ENCODE peak calls at places on chromosomes 12 and 14, in six cellular contexts. K, S, U, N, L and R are unnamed samples.

GRCh38 chr14:104977681-104978647 is at the start of gene AHNAK2:
- DNase-seq in K (peak), S (peak), U (no peak), N (peak), L (peak), R (peak)

GRCh38 chr14:105904379-105904778 is 378.0 kb downstream of the TMEM121 start:
- DNase-seq in K (no peak), S (no peak), U (no peak), N (no peak), L (no peak), R (no peak)

GRCh38 chr14:54784060-54784459 is 118.6 kb downstream of the GCH1 start:
- DNase-seq in K (no peak), S (no peak), U (no peak), N (no peak), L (no peak), R (no peak)

GRCh38 chr12:26121841-26122680 is 2.8 kb downstream of the BHLHE41 start:
- DNase-seq in K (peak), S (peak), U (no peak), N (peak), L (peak), R (peak)

GRCh38 chr12:28961948-28962384 is 187.1 kb upstream of the FAR2 start:
- DNase-seq in K (no peak), S (no peak), U (no peak), N (no peak), L (no peak), R (no peak)

GRCh38 chr14:62943202-62943601 is 102.1 kb downstream of the KCNH5 start:
- DNase-seq in K (no peak), S (no peak), U (no peak), N (no peak), L (no peak), R (no peak)

GRCh38 chr14:94770251-94770749 is 387 bp upstream of the GSC start:
- DNase-seq in K (no peak), S (no peak), U (no peak), N (no peak), L (no peak), R (no peak)

GRCh38 chr14:65704850-65705249 is 292.3 kb downstream of the FUT8 start:
- DNase-seq in K (no peak), S (no peak), U (no peak), N (no peak), L (no peak), R (peak)

GRCh38 chr14:69671365-69672050 is 60.1 kb downstream of the SUSD6 start:
- DNase-seq in K (no peak), S (peak), U (no peak), N (no peak), L (no peak), R (no peak)

GRCh38 chr12:127781336-127781735 is 485.6 kb upstream of the TMEM132C start:
- DNase-seq in K (no peak), S (peak), U (no peak), N (no peak), L (no peak), R (no peak)

GRCh38 chr14:100581228-100582145 is 5.7 kb downstream of the BEGAIN start:
- DNase-seq in K (no peak), S (no peak), U (no peak), N (no peak), L (no peak), R (no peak)

GRCh38 chr14:98957211-98958047 is 314.6 kb downstream of the BCL11B start:
- DNase-seq in K (peak), S (no peak), U (peak), N (no peak), L (no peak), R (no peak)

GRCh38 chr12:86389949-86390348 is 133.8 kb upstream of the MGAT4C start:
- DNase-seq in K (no peak), S (no peak), U (no peak), N (no peak), L (no peak), R (no peak)

GRCh38 chr12:116324684-116325664 is 47.5 kb upstream of the MED13L start:
- DNase-seq in K (no peak), S (no peak), U (no peak), N (no peak), L (peak), R (peak)

GRCh38 chr14:60169722-60170121 is 4.5 kb upstream of the DHRS7 start:
- DNase-seq in K (no peak), S (no peak), U (no peak), N (no peak), L (no peak), R (no peak)

GRCh38 chr12:94143444-94143843 is 4.9 kb upstream of the PLXNC1 start:
- DNase-seq in K (no peak), S (no peak), U (no peak), N (no peak), L (no peak), R (no peak)

GRCh38 chr12:116298578-116298977 is 21.1 kb upstream of the MED13L start:
- DNase-seq in K (no peak), S (no peak), U (no peak), N (no peak), L (no peak), R (no peak)

GRCh38 chr12:126856958-126857357 is 1410.0 kb upstream of the TMEM132C start:
- DNase-seq in K (no peak), S (no peak), U (no peak), N (no peak), L (no peak), R (no peak)

GRCh38 chr12:108826807-108827721 is 30.3 kb downstream of the SSH1 start:
- DNase-seq in K (no peak), S (no peak), U (no peak), N (no peak), L (no peak), R (no peak)

GRCh38 chr12:47378222-47378582 is 298.4 kb upstream of the AMIGO2 start:
- DNase-seq in K (no peak), S (no peak), U (no peak), N (no peak), L (no peak), R (no peak)

GRCh38 chr12:4858385-4858784 is 51.3 kb upstream of the KCNA1 start:
- DNase-seq in K (no peak), S (no peak), U (no peak), N (peak), L (no peak), R (no peak)

GRCh38 chr14:56181666-56182065 is 63.5 kb downstream of the PELI2 start:
- DNase-seq in K (no peak), S (no peak), U (no peak), N (peak), L (no peak), R (no peak)

GRCh38 chr14:40222996-40223395 is 790.8 kb upstream of the FBXO33 start:
- DNase-seq in K (no peak), S (no peak), U (no peak), N (no peak), L (no peak), R (no peak)

GRCh38 chr14:94328196-94328595 is 5.1 kb upstream of the SERPINA6 start:
- DNase-seq in K (no peak), S (no peak), U (no peak), N (no peak), L (no peak), R (no peak)